ENCODE peak calls at places on chromosomes 4 and X, in five cellular contexts. Q, V, G, P and F are unnamed samples.

GRCh38 chrX:115021121-115021520 is 3.7 kb upstream of the IL13RA2 start:
- DNase-seq in Q (no peak), P (no peak), G (no peak), V (no peak), F (no peak)

GRCh38 chr4:130077275-130077674 is 981.3 kb downstream of the C4orf33 start:
- DNase-seq in P (no peak), G (no peak), V (no peak), Q (no peak), F (no peak)

GRCh38 chr4:65623509-65623908 is 46.8 kb downstream of the EPHA5 start:
- DNase-seq in G (no peak), Q (no peak), P (no peak), V (no peak), F (no peak)

GRCh38 chr4:158671915-158672806 is at the start of gene ETFDH:
- DNase-seq in P (peak; percentile 99), Q (peak; percentile 99), G (peak; percentile 99), V (peak; percentile 99), F (peak; percentile 100)

GRCh38 chr4:98544818-98545399 is 113.5 kb downstream of the TSPAN5 start:
- DNase-seq in Q (no peak), P (no peak), V (no peak), G (no peak), F (no peak)

GRCh38 chr4:92299152-92299551 is 4.6 kb upstream of the GRID2 start:
- DNase-seq in V (no peak), G (no peak), P (no peak), Q (no peak), F (no peak)

GRCh38 chr4:150931005-150931404 is 84.1 kb downstream of the LRBA start:
- DNase-seq in G (no peak), P (no peak), Q (no peak), V (no peak), F (no peak)

GRCh38 chrX:106894392-106894909 is 8.7 kb downstream of the RIPPLY1 start:
- DNase-seq in P (peak; percentile 73), V (peak; percentile 45), G (peak; percentile 72), Q (peak; percentile 52), F (peak; percentile 40)

GRCh38 chrX:18873189-18873791 is 110.6 kb downstream of the PHKA2 start:
- DNase-seq in G (no peak), P (peak; percentile 37), Q (peak; percentile 66), V (no peak), F (no peak)

GRCh38 chr4:117664706-117665444 is 369.4 kb upstream of the NDST3 start:
- DNase-seq in P (no peak), Q (no peak), G (no peak), V (no peak), F (no peak)

GRCh38 chr4:101356928-101357327 is 9.6 kb upstream of the PPP3CA start:
- DNase-seq in Q (no peak), V (no peak), G (no peak), P (peak; percentile 54), F (no peak)

GRCh38 chr4:98046665-98047064 is 96.6 kb downstream of the STPG2 start:
- DNase-seq in Q (no peak), V (no peak), P (no peak), G (no peak), F (no peak)

GRCh38 chrX:18428006-18428405 is 2.6 kb downstream of the CDKL5 start:
- DNase-seq in P (no peak), Q (no peak), G (no peak), V (no peak), F (no peak)

GRCh38 chrX:48597353-48598264 is at the start of gene WDR13:
- DNase-seq in Q (peak; percentile 93), G (peak; percentile 96), V (peak; percentile 94), P (peak; percentile 94), F (peak; percentile 94)
- TF ChIP-seq POLR2A in Q (peak; percentile 62), G (peak; percentile 70), V (peak; percentile 75), P (peak; percentile 58), F (peak; percentile 71)

DNA sequence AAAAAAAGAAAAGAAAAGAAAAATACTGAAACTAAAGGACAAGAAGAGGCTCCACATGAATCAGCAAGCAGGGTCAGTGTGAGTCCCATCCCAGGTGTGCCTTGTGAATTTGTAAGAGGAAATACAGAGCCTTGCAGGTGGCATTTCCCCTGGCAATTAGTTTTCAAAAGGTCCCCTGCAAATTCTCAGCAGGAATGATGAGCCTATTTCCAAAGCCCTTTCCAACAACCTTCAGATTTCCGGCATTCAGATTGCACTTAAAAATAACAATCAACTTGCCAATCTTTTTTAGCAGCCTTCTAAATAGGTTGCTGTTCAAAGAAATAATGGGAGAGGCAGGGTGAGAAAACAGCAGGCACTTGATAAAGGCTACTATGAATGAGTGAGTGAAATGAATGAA is 66.4 kb upstream of the OR13H1 start:
- DNase-seq in Q (no peak), V (no peak), G (no peak), P (no peak), F (no peak)
- TF ChIP-seq POLR2A in Q (no peak), V (no peak), G (no peak), P (no peak), F (no peak)

GRCh38 chr4:183659029-183659870 is at the start of the genes RWDD4 and TRAPPC11:
- DNase-seq in G (peak; percentile 99), P (peak; percentile 99), V (peak; percentile 98), Q (peak; percentile 98), F (peak; percentile 98)
- TF ChIP-seq POLR2A in G (peak; percentile 91), P (peak; percentile 90), V (peak; percentile 94), Q (peak; percentile 89), F (peak; percentile 90)

GRCh38 chrX:1392376-1393130 is 640 bp upstream of the SLC25A6 start:
- DNase-seq in Q (no peak), P (peak; percentile 79), V (peak; percentile 78), G (peak; percentile 74), F (no peak)
- TF ChIP-seq POLR2A in Q (no peak), P (peak; percentile 36), V (peak; percentile 50), G (no peak), F (peak; percentile 20)

DNA sequence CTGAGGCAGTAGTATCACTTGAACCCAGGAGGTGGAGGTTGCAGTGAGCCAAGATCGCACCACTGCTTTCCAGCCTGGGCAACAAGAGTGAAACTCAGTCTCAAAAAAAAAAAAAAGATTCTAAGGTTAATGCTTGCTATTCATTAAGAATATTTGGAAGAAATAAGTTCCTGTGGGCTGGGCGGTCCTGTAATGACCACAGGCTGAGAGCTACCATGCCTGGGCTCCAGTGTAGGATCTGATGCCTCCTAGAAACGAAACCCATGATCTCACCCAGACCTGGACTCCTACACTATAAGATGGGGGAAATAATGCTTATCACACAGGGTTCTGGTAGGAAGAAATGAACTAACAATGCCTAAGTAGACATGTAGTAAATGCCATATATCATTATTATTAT is 17.8 kb downstream of the TMEM192 start:
- DNase-seq in P (no peak), G (no peak), V (no peak), Q (no peak), F (no peak)
- TF ChIP-seq POLR2A in P (no peak), G (no peak), V (no peak), Q (no peak), F (no peak)

GRCh38 chr4:108930186-108930585 is 167.3 kb upstream of the ETNPPL start:
- DNase-seq in P (no peak), G (no peak), Q (no peak), V (no peak), F (no peak)

GRCh38 chr4:108937066-108937465 is 174.2 kb upstream of the ETNPPL start:
- DNase-seq in G (no peak), V (no peak), P (no peak), Q (no peak), F (no peak)

GRCh38 chr4:108931926-108932325 is 169.1 kb upstream of the ETNPPL start:
- DNase-seq in Q (no peak), G (no peak), V (no peak), P (no peak), F (no peak)

GRCh38 chr4:108933046-108933445 is 170.2 kb upstream of the ETNPPL start:
- DNase-seq in P (no peak), G (no peak), Q (no peak), V (no peak), F (no peak)
- TF ChIP-seq POLR2A in P (no peak), G (no peak), Q (no peak), V (no peak), F (no peak)

DNA sequence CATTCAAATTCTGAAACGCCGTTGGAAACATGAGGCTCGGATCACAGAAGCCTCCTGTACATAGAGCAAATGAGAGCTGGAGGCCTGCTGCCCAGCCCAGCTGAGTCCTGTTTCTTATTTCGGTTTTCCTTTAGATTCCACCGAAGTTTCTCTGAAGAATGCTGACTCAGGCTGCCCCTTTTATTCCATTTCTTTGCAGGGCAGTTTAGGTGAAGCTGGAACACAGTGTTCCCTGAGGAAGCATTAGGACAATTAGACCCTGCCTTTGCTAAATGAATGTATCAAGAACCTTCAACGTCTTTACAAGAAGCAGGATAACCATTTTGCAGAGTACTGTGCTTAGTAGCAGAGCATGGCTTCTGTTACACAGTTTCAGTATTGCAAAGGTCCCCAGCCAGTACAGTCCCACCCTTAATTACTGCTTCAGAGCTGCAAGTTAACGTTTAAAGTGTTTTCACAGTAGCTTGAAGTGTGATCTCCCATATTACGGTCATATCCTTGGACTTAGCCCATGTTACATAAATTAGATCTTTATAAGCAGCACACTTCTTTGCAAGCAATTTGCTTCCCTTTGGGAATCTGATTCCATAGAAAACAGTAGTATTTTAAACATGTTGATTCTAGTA is 117.0 kb downstream of the TBL1X start:
- DNase-seq in V (no peak), Q (no peak), P (no peak), G (no peak), F (no peak)
- TF ChIP-seq POLR2A in V (no peak), Q (no peak), P (no peak), G (no peak), F (no peak)